ENCODE peak calls at places on chromosomes 2 and 18, in six cellular contexts. E is H9, I is IMR-90, D is mesenchymal stem cell, T is H1, Q is trophoblast cell. M is an unnamed sample. For H3K79me1, the result is how much of the 10 kb centered on the place peaks cover.

GRCh38 chr2:122136071-122136470 is 380.6 kb downstream of the TSN start:
- DNase-seq in E (peak), I (peak), D (no peak), T (peak), Q (peak), M (no peak)

GRCh38 chr2:47034973-47035609 is 119.5 kb upstream of the MCFD2 start:
- DNase-seq in E (no peak), I (no peak), D (peak), T (no peak), Q (peak), M (peak)

GRCh38 chr2:201266629-201267028 is 6.3 kb downstream of the CASP8 start:
- DNase-seq in E (no peak), I (no peak), D (no peak), T (no peak), Q (no peak), M (no peak)

GRCh38 chr2:52995439-52995838 is 772.2 kb upstream of the CHAC2 start:
- DNase-seq in E (no peak), I (peak), D (no peak), T (no peak), Q (no peak), M (no peak)

GRCh38 chr2:188512456-188512855 is 220.8 kb downstream of the GULP1 start:
- DNase-seq in E (no peak), I (peak), D (peak), T (no peak), Q (peak), M (no peak)

GRCh38 chr18:63319383-63320040 is at the start of gene BCL2:
- DNase-seq in E (peak), I (peak), D (peak), T (no peak), Q (peak), M (no peak)

GRCh38 chr2:232873292-232873908 is 3.3 kb downstream of the SNORC start:
- DNase-seq in E (no peak), I (no peak), D (no peak), T (no peak), Q (no peak), M (no peak)

GRCh38 chr2:45170976-45171514 is 161.8 kb upstream of the SIX2 start:
- DNase-seq in E (no peak), I (no peak), D (no peak), T (no peak), Q (peak), M (peak)

GRCh38 chr2:26533661-26534060 is 55.7 kb upstream of the OTOF start:
- DNase-seq in E (no peak), I (no peak), D (no peak), T (no peak), Q (no peak), M (no peak)

GRCh38 chr2:189131986-189132385 is 47.6 kb downstream of the COL5A2 start:
- DNase-seq in E (no peak), I (no peak), D (no peak), T (no peak), Q (no peak), M (no peak)

GRCh38 chr2:71617266-71617665 is 163.9 kb downstream of the DYSF start:
- DNase-seq in E (no peak), I (no peak), D (no peak), T (no peak), Q (no peak), M (no peak)

GRCh38 chr18:55346387-55346786 is 241.6 kb downstream of the TCF4 start:
- DNase-seq in E (no peak), I (no peak), D (no peak), T (no peak), Q (no peak), M (no peak)
- H3K79me1 ChIP-seq in E (under half), I (under half), D (under half), T (under half), Q (under half), M (under half)

DNA sequence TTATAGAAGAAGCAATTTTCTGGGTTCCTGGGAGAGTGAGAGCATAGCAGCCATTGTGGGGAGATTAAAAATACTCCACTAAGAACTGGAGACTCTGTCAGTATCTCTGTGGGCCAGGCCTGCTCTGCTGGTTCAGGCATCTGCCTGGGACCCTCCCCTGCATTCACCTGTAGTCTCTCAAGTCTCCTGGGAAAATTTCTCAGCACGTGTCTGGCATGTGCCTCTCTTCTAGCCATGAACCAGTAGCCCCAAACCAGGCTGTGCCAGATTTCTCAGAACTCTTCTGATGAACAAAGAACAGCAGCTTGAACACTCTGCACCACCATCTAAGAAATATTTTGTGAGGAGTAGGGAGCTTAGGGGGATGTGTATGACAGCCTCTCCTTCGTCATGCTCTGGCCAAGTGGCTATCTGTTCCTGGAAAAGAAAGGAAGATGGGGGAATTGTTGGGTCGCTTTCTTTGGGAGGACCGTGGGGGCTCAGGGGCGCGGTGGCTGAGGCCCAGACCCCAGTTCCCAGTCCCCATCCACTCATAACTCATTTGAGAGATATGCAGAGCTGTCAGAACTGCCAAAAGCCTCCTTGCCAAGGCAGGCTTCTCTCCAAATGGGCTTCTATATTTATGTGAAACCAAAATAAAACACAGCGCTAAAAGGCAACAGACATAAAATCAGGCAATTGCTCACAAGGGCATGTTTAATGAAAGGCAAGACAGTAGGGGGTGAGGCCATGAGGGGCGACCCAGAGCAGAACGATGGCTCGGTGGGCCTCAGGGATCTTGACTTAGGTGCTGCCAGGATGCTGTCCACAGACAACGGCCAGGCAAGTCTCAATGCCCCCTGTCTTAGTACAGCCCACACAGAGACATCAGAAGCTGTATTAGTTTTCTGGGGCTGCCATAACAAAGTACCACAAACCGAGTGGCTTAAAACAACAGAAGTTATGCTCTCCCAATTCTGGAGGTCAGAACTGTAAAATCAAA is 114.7 kb upstream of the TNP1 start:
- DNase-seq in E (no peak), I (no peak), D (no peak), T (no peak), Q (no peak), M (no peak)
- H3K14ac ChIP-seq in E (no peak), I (no peak), D (no peak), T (no peak), Q (no peak), M (no peak)

DNA sequence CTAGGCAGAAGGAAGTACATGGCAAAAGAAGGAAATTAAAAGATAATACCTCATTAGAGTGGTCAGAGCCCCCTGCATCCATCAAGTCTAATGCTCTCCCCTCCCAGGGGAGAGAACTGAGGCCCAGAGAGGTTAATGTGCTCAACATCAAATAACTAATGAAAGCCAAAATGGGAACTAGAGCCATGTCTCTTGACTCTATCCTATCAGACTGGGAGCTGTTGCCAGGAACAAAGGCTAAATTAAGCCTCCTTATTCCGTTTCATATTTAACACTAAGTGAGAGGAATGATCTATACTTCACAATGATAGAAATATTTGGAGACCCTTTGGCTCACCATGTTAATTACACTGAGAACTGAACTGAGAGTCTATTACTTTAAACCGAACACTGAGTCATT is 358.5 kb downstream of the LRRTM1 start:
- DNase-seq in E (no peak), I (no peak), D (no peak), T (no peak), Q (no peak), M (no peak)
- H3K79me1 ChIP-seq in E (under half), I (under half), D (under half), T (under half), Q (under half), M (under half)

GRCh38 chr2:222248256-222248655 is 50.5 kb downstream of the PAX3 start:
- DNase-seq in E (no peak), I (no peak), D (no peak), T (no peak), Q (no peak), M (no peak)

GRCh38 chr2:222249444-222249843 is 49.4 kb downstream of the PAX3 start:
- DNase-seq in E (no peak), I (no peak), D (no peak), T (no peak), Q (no peak), M (no peak)

GRCh38 chr2:222250313-222250712 is 48.5 kb downstream of the PAX3 start:
- DNase-seq in E (no peak), I (no peak), D (no peak), T (no peak), Q (no peak), M (no peak)

DNA sequence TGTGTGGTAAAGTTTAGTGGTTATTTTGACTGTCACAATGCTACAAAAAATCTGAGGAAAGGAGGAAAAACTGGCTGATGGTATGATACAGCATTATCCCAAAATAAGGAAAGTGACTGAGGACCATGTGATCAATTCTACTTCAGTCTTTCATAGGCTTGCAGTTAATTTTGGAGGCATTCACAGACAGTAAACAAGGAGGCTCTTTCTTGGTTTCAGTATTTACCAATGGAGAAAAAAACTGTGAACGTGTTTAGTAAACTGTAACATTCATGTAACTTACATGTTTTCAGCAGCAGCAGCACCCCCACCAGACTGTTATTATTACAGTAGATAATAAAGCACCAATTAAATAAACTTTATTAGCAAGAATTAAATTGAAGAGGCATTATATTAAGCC is 50.0 kb downstream of the PAX3 start:
- DNase-seq in E (no peak), I (no peak), D (no peak), T (no peak), Q (no peak), M (no peak)
- H3K14ac ChIP-seq in E (no peak), I (no peak), D (no peak), T (no peak), Q (no peak), M (no peak)

DNA sequence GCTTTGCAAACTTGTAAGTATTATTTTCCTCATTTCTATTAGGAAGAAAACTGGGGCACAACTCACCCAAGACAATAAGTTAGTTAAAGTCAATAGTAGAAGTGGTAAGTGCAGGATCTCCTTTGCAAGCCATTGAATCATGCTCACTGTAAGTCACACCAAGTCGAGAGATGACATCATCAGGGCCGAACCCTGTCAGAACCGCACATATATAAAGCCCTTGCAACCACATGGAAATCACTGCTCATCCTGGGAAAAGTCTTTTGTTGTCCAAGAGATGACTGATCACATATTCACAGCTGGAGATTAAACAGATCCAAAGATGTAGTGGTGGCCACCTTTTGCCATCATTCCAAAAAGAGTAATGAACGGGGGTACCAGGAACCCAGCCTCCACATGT is 484.8 kb upstream of the ID2 start:
- DNase-seq in E (no peak), I (peak), D (peak), T (no peak), Q (no peak), M (no peak)
- H3K79me1 ChIP-seq in E (under half), I (under half), D (under half), T (under half), Q (under half), M (under half)

GRCh38 chr2:62708751-62709150 is 3.2 kb downstream of the EHBP1 start:
- DNase-seq in E (no peak), I (no peak), D (no peak), T (no peak), Q (no peak), M (no peak)
- H3K14ac ChIP-seq in E (no peak), I (no peak), D (no peak), T (no peak), Q (no peak), M (no peak)

DNA sequence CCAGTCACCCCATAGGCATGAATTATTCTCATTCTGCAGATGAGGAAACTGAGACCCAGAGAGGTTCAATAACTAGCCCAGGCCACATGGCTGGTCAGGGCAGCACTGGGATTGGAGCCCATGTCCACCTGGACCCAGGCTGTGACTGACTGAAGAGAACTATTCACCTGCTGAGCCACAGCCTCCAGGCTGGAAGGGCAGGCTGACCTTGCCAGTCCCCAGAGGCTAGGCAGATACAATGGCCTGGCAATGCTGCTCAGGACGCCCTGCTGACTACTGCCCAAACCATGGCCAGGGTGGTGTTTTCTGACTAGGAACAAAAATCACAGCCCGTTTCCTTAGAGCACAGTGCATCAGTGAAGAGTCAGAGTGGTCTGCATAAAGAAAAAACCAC is 36.8 kb downstream of the HS6ST1 start:
- DNase-seq in E (no peak), I (no peak), D (no peak), T (no peak), Q (no peak), M (no peak)
- H3K79me1 ChIP-seq in E (under half), I (under half), D (under half), T (under half), Q (under half), M (under half)

DNA sequence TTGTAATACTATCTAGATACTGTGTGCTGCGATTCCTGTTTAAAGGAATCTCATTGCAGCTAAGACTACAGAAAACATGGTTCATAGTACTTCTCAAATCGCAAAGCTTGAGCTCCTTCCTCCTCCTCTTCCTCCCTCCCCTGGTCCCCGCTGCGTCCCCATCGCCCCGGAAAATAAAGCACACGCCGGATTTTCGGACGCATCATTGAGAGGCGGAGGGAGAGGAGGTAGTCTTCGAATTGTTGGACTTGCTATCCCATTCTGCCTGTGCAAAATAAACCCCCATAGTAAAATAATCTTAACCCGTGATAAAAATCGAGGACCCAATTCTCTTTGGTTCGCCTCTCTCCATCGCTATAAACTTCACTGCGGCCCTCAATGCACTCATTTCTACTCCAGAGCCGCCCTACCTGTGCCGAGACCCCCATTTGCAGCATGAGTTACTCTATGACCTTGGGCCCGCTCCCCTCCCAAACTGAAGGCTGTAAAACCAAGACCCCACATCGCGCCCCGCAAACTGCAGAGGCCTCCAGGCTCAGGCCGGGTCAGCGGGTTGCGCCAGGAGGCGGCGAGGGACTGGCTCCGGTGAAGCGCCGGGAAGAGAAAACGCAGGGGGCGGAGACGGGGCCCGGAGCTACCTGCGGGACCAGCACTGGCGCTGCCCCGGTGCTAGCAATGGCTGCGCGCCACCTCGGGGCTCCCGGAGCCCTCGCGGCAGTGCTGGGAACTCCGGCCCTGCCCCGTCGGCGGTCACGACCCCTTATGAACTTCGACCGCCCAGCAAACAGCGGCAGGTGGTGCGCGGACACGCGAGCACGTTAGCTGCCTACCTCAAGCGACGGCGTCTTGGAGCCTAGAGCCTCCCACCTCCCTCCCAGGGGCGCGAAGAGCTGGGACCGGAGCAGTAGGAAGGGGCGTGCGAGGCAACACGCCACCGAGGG is 649 bp downstream of the ESCO1 start:
- DNase-seq in E (peak), I (peak), D (peak), T (no peak), Q (peak), M (no peak)
- H3K14ac ChIP-seq in E (peak), I (peak), D (peak), T (no peak), Q (peak), M (peak)